ENCODE peak calls at places on chromosomes 12 and 14, in eight cellular contexts. U is A549; K is stimulated activated CD8-positive, alpha-beta memory T cell treated with anti-CD3 and anti-CD28 coated beads, Interleukin-2, amount 100 ng/mL, for 48 hours; P is dorsolateral prefrontal cortex; V is omental fat pad; D is SW 1271; X is endothelial cell; C is foreskin fibroblast. F is an unnamed sample.

GRCh38 chr12:40292788-40293429 is 68.1 kb downstream of the LRRK2 start:
- DNase-seq in U (no peak), K (no peak), P (no peak), V (no peak), D (no peak), X (no peak), C (no peak), F (no peak)

GRCh38 chr12:57171668-57172067 is 24.2 kb upstream of the LRP1-AS start:
- DNase-seq in U (no peak), K (no peak), P (no peak), V (no peak), D (no peak), X (no peak), C (peak; percentile 84), F (no peak)

GRCh38 chr12:123441523-123442164 is 5.2 kb upstream of the RILPL2 start:
- DNase-seq in U (no peak), K (no peak), P (no peak), V (no peak), D (no peak), X (no peak), C (no peak), F (no peak)

GRCh38 chr12:50282581-50283229 is 615 bp downstream of the LIMA1 start:
- DNase-seq in U (no peak), K (no peak), P (no peak), V (no peak), D (no peak), X (peak; percentile 11), C (peak; percentile 48), F (no peak)

GRCh38 chr14:93764211-93764659 is 24.1 kb downstream of the PRIMA1 start:
- DNase-seq in U (no peak), K (no peak), P (no peak), V (no peak), D (no peak), X (no peak), C (peak; percentile 11), F (no peak)

GRCh38 chr14:75981826-75982723 is at the start of gene TGFB3:
- DNase-seq in U (peak; percentile 73), K (peak; percentile 66), P (peak; percentile 81), V (peak; percentile 46), D (peak; percentile 76), X (peak; percentile 83), C (peak; percentile 90), F (peak; percentile 68)

GRCh38 chr12:104733717-104734175 is 224.3 kb downstream of the SLC41A2 start:
- DNase-seq in U (peak; percentile 29), K (peak; percentile 23), P (no peak), V (no peak), D (no peak), X (peak; percentile 38), C (no peak), F (peak; percentile 56)

GRCh38 chr12:90896164-90896563 is 58.8 kb downstream of the CCER1 start:
- DNase-seq in U (no peak), K (no peak), P (no peak), V (no peak), D (peak; percentile 50), X (no peak), C (peak; percentile 74), F (no peak)

F was measured in 8988T.